ENCODE peak calls at places on chromosomes 11 and 22, in nine cellular contexts. One of them, this sample, is unnamed. For H3K36me3 and H3K4me1, the result is how much of the 10 kb centered on the place peaks cover.

GRCh38 chr22:16559056-16559955 is 33.3 kb downstream of the CCT8L2 start:
- DNase-seq in tibial artery: no peak
- DNase-seq in prostate gland: no peak
- DNase-seq in PC-3: no peak
- DNase-seq in OCI-LY7: no peak
- DNase-seq in Peyer's patch: peak
- DNase-seq in heart left ventricle: peak
- DNase-seq in DND-41: no peak
- DNase-seq in mammary epithelial cell: no peak
- DNase-seq in this sample: no peak

GRCh38 chr11:72217856-72218745 is 1.5 kb downstream of the FOLR2 start:
- DNase-seq in heart left ventricle: no peak
- DNase-seq in Peyer's patch: no peak
- DNase-seq in prostate gland: no peak
- DNase-seq in mammary epithelial cell: no peak
- DNase-seq in DND-41: no peak
- DNase-seq in PC-3: no peak
- DNase-seq in tibial artery: no peak
- DNase-seq in OCI-LY7: no peak
- DNase-seq in this sample: no peak

GRCh38 chr22:22573047-22573889 is 14.2 kb upstream of the PRAME start:
- DNase-seq in prostate gland: no peak
- DNase-seq in OCI-LY7: no peak
- DNase-seq in tibial artery: no peak
- DNase-seq in heart left ventricle: no peak
- DNase-seq in DND-41: no peak
- DNase-seq in Peyer's patch: no peak
- DNase-seq in mammary epithelial cell: no peak
- DNase-seq in PC-3: no peak
- DNase-seq in this sample: no peak

GRCh38 chr22:48393041-48393370 is 1434.7 kb downstream of the BRD1 start:
- DNase-seq in Peyer's patch: no peak
- DNase-seq in heart left ventricle: no peak
- DNase-seq in DND-41: no peak
- DNase-seq in PC-3: no peak
- DNase-seq in tibial artery: no peak
- DNase-seq in prostate gland: no peak
- DNase-seq in OCI-LY7: no peak
- DNase-seq in mammary epithelial cell: no peak
- DNase-seq in this sample: no peak

GRCh38 chr11:115961168-115962003 is 457.2 kb upstream of the CADM1 start:
- DNase-seq in tibial artery: no peak
- DNase-seq in mammary epithelial cell: no peak
- DNase-seq in Peyer's patch: no peak
- DNase-seq in heart left ventricle: no peak
- DNase-seq in OCI-LY7: no peak
- DNase-seq in DND-41: no peak
- DNase-seq in prostate gland: no peak
- DNase-seq in PC-3: no peak
- DNase-seq in this sample: no peak

GRCh38 chr22:27252282-27253049 is 549.1 kb downstream of the MN1 start:
- DNase-seq in mammary epithelial cell: peak
- DNase-seq in prostate gland: no peak
- DNase-seq in OCI-LY7: no peak
- DNase-seq in Peyer's patch: no peak
- DNase-seq in DND-41: no peak
- DNase-seq in tibial artery: peak
- DNase-seq in PC-3: peak
- DNase-seq in heart left ventricle: no peak
- DNase-seq in this sample: peak

GRCh38 chr11:18384157-18384641 is 10.2 kb upstream of the LDHA start:
- DNase-seq in prostate gland: peak
- DNase-seq in heart left ventricle: no peak
- DNase-seq in Peyer's patch: peak
- DNase-seq in PC-3: peak
- DNase-seq in tibial artery: peak
- DNase-seq in DND-41: peak
- DNase-seq in mammary epithelial cell: peak
- DNase-seq in OCI-LY7: peak
- DNase-seq in this sample: peak

GRCh38 chr11:131885371-131885770 is 515.0 kb downstream of the NTM start:
- DNase-seq in heart left ventricle: no peak
- DNase-seq in prostate gland: no peak
- DNase-seq in DND-41: no peak
- DNase-seq in tibial artery: no peak
- DNase-seq in mammary epithelial cell: no peak
- DNase-seq in OCI-LY7: no peak
- DNase-seq in PC-3: no peak
- DNase-seq in Peyer's patch: no peak
- DNase-seq in this sample: no peak

GRCh38 chr22:45718391-45718790 is 46.8 kb downstream of the ATXN10 start:
- DNase-seq in heart left ventricle: no peak
- DNase-seq in mammary epithelial cell: no peak
- DNase-seq in prostate gland: no peak
- DNase-seq in PC-3: no peak
- DNase-seq in DND-41: no peak
- DNase-seq in tibial artery: no peak
- DNase-seq in Peyer's patch: no peak
- DNase-seq in OCI-LY7: no peak
- DNase-seq in this sample: no peak

GRCh38 chr22:46499798-46500174 is 37.6 kb downstream of the CELSR1 start:
- DNase-seq in OCI-LY7: no peak
- DNase-seq in Peyer's patch: no peak
- DNase-seq in prostate gland: no peak
- DNase-seq in DND-41: no peak
- DNase-seq in heart left ventricle: no peak
- DNase-seq in PC-3: no peak
- DNase-seq in mammary epithelial cell: no peak
- DNase-seq in tibial artery: no peak
- DNase-seq in this sample: no peak

GRCh38 chr11:77471520-77472234 is 2.2 kb downstream of the PAK1 start:
- DNase-seq in tibial artery: no peak
- DNase-seq in heart left ventricle: no peak
- DNase-seq in PC-3: peak
- DNase-seq in mammary epithelial cell: peak
- DNase-seq in OCI-LY7: peak
- DNase-seq in DND-41: peak
- DNase-seq in prostate gland: peak
- DNase-seq in Peyer's patch: no peak
- DNase-seq in this sample: peak

DNA sequence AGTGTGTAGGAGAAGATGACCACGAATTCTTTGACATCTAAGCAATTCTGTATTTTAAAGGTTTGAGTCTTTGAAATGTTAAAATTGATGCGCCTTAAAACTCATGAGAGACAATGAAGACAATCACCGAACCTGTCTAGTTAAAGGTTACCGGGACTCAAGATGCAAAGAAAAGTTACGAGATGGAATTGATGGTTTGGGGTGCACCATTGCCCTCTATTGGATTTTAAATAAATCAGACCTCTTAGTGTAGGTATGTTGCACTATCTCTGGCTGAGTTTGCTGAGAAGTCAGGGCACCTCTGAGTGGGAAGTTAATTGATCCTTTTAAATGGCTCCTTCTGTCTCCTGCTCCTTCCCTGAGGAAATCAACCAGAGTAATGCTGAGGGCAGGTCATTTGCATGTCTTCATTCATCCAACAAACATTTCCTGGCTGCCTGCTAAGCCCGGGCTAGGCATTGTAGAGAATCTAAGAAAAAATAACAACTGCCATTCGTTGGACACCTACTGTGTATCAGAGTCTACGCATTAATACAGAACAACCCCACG is 19.4 kb upstream of the TMA7B start:
- DNase-seq in Peyer's patch: no peak
- DNase-seq in heart left ventricle: no peak
- DNase-seq in tibial artery: no peak
- DNase-seq in prostate gland: no peak
- DNase-seq in DND-41: no peak
- DNase-seq in OCI-LY7: peak
- DNase-seq in PC-3: no peak
- DNase-seq in mammary epithelial cell: no peak
- DNase-seq in this sample: no peak
- TF ChIP-seq CTCF in Peyer's patch: no peak
- TF ChIP-seq CTCF in heart left ventricle: no peak
- TF ChIP-seq CTCF in tibial artery: no peak
- TF ChIP-seq CTCF in prostate gland: no peak
- TF ChIP-seq CTCF in DND-41: peak
- TF ChIP-seq CTCF in OCI-LY7: peak
- TF ChIP-seq CTCF in PC-3: no peak
- TF ChIP-seq CTCF in mammary epithelial cell: no peak
- TF ChIP-seq CTCF in this sample: no peak

GRCh38 chr11:69497221-69497787 is 15.8 kb downstream of the LINC01488 start:
- DNase-seq in prostate gland: peak
- DNase-seq in heart left ventricle: peak
- DNase-seq in OCI-LY7: no peak
- DNase-seq in PC-3: peak
- DNase-seq in tibial artery: peak
- DNase-seq in Peyer's patch: peak
- DNase-seq in mammary epithelial cell: peak
- DNase-seq in DND-41: no peak
- DNase-seq in this sample: no peak
- H3K36me3 ChIP-seq in prostate gland: under half
- H3K36me3 ChIP-seq in heart left ventricle: under half
- H3K36me3 ChIP-seq in OCI-LY7: under half
- H3K36me3 ChIP-seq in PC-3: under half
- H3K36me3 ChIP-seq in tibial artery: under half
- H3K36me3 ChIP-seq in Peyer's patch: under half
- H3K36me3 ChIP-seq in mammary epithelial cell: under half
- H3K36me3 ChIP-seq in DND-41: under half
- H3K36me3 ChIP-seq in this sample: under half

GRCh38 chr11:118909619-118910308 is 16.0 kb downstream of the BCL9L start:
- DNase-seq in heart left ventricle: no peak
- DNase-seq in Peyer's patch: no peak
- DNase-seq in tibial artery: no peak
- DNase-seq in OCI-LY7: no peak
- DNase-seq in mammary epithelial cell: peak
- DNase-seq in PC-3: no peak
- DNase-seq in prostate gland: no peak
- DNase-seq in DND-41: no peak
- DNase-seq in this sample: no peak

GRCh38 chr11:118907749-118908106 is 18.0 kb downstream of the BCL9L start:
- DNase-seq in OCI-LY7: no peak
- DNase-seq in heart left ventricle: no peak
- DNase-seq in Peyer's patch: no peak
- DNase-seq in DND-41: no peak
- DNase-seq in prostate gland: no peak
- DNase-seq in mammary epithelial cell: no peak
- DNase-seq in PC-3: no peak
- DNase-seq in tibial artery: no peak
- DNase-seq in this sample: peak

GRCh38 chr11:118908931-118909618 is 16.7 kb downstream of the BCL9L start:
- DNase-seq in tibial artery: peak
- DNase-seq in OCI-LY7: no peak
- DNase-seq in mammary epithelial cell: peak
- DNase-seq in Peyer's patch: no peak
- DNase-seq in heart left ventricle: peak
- DNase-seq in DND-41: no peak
- DNase-seq in prostate gland: peak
- DNase-seq in PC-3: peak
- DNase-seq in this sample: peak

GRCh38 chr11:118908264-118908663 is 17.5 kb downstream of the BCL9L start:
- DNase-seq in heart left ventricle: peak
- DNase-seq in prostate gland: no peak
- DNase-seq in tibial artery: no peak
- DNase-seq in Peyer's patch: no peak
- DNase-seq in mammary epithelial cell: no peak
- DNase-seq in OCI-LY7: no peak
- DNase-seq in DND-41: no peak
- DNase-seq in PC-3: no peak
- DNase-seq in this sample: no peak

GRCh38 chr11:118907051-118907748 is 18.5 kb downstream of the BCL9L start:
- DNase-seq in prostate gland: peak
- DNase-seq in OCI-LY7: peak
- DNase-seq in Peyer's patch: peak
- DNase-seq in mammary epithelial cell: peak
- DNase-seq in DND-41: peak
- DNase-seq in PC-3: peak
- DNase-seq in heart left ventricle: peak
- DNase-seq in tibial artery: peak
- DNase-seq in this sample: peak
- H3K4me1 ChIP-seq in prostate gland: under half
- H3K4me1 ChIP-seq in OCI-LY7: under half
- H3K4me1 ChIP-seq in Peyer's patch: under half
- H3K4me1 ChIP-seq in mammary epithelial cell: under half
- H3K4me1 ChIP-seq in DND-41: under half
- H3K4me1 ChIP-seq in PC-3: under half
- H3K4me1 ChIP-seq in heart left ventricle: half or more
- H3K4me1 ChIP-seq in tibial artery: half or more
- H3K4me1 ChIP-seq in this sample: under half

GRCh38 chr11:120108785-120109168 is 29.1 kb downstream of the TRIM29 start:
- DNase-seq in OCI-LY7: no peak
- DNase-seq in DND-41: no peak
- DNase-seq in heart left ventricle: no peak
- DNase-seq in tibial artery: no peak
- DNase-seq in mammary epithelial cell: peak
- DNase-seq in PC-3: no peak
- DNase-seq in Peyer's patch: no peak
- DNase-seq in prostate gland: no peak
- DNase-seq in this sample: no peak

GRCh38 chr11:120109531-120109930 is 28.4 kb downstream of the TRIM29 start:
- DNase-seq in heart left ventricle: no peak
- DNase-seq in DND-41: no peak
- DNase-seq in OCI-LY7: no peak
- DNase-seq in prostate gland: no peak
- DNase-seq in Peyer's patch: no peak
- DNase-seq in tibial artery: no peak
- DNase-seq in mammary epithelial cell: no peak
- DNase-seq in PC-3: no peak
- DNase-seq in this sample: no peak

GRCh38 chr11:120106354-120106753 is 31.6 kb downstream of the TRIM29 start:
- DNase-seq in PC-3: no peak
- DNase-seq in heart left ventricle: no peak
- DNase-seq in DND-41: no peak
- DNase-seq in OCI-LY7: no peak
- DNase-seq in tibial artery: no peak
- DNase-seq in prostate gland: no peak
- DNase-seq in Peyer's patch: no peak
- DNase-seq in mammary epithelial cell: no peak
- DNase-seq in this sample: no peak

GRCh38 chr11:120105576-120105975 is 32.3 kb downstream of the TRIM29 start:
- DNase-seq in PC-3: no peak
- DNase-seq in Peyer's patch: no peak
- DNase-seq in prostate gland: no peak
- DNase-seq in heart left ventricle: no peak
- DNase-seq in tibial artery: no peak
- DNase-seq in OCI-LY7: no peak
- DNase-seq in DND-41: no peak
- DNase-seq in mammary epithelial cell: no peak
- DNase-seq in this sample: peak

DNA sequence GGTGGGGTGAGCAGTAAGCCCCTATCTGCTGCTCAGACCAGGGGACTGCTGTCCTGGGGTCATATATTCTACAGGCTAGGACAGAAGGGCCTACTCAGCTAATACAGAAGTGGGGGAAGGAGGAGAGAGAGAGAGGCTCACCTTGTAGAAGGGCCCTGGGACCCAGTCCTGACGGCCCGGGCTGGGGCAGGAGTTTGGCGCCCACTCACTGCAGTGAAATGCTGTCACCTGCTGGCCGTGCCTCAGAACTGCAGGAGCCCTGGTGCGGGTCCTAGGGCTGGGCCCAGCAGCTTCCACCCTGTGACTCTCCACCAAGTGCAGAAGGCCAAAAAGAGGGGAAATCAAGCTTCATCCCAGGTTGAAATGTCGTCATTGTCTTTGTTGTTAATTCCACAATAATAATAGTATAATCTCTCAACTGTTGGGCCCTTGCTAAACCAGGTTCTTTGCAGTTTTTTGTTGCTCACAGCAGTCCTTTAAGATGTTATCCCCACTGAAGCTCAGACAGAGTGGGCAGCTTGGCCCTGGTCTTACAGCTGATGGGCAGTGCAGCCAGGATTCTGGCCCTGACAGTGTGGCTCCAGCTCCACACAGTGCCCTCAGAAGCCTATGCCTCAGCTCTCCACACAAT is 29.6 kb downstream of the TRIM29 start:
- DNase-seq in DND-41: peak
- DNase-seq in OCI-LY7: peak
- DNase-seq in prostate gland: peak
- DNase-seq in Peyer's patch: peak
- DNase-seq in heart left ventricle: peak
- DNase-seq in mammary epithelial cell: peak
- DNase-seq in PC-3: peak
- DNase-seq in tibial artery: peak
- DNase-seq in this sample: peak
- TF ChIP-seq CTCF in DND-41: peak
- TF ChIP-seq CTCF in OCI-LY7: peak
- TF ChIP-seq CTCF in prostate gland: peak
- TF ChIP-seq CTCF in Peyer's patch: peak
- TF ChIP-seq CTCF in heart left ventricle: peak
- TF ChIP-seq CTCF in mammary epithelial cell: peak
- TF ChIP-seq CTCF in PC-3: peak
- TF ChIP-seq CTCF in tibial artery: peak
- TF ChIP-seq CTCF in this sample: peak

This sample was measured in BE2C.